ENCODE peak calls at places on chromosomes 2 and 18, in ten cellular contexts. R is bronchial epithelial cell; U is NCI-H1417; O is stimulated activated CD4-positive, alpha-beta T cell treated with anti-CD3 and anti-CD28 coated beads, Interleukin-1b, Interleukin-23, amount 100 ng/mL, for 24 hours; X is glutamatergic neuron; K is lung microvascular endothelial cell; M is cardiac fibroblast; V is chondrocyte; Z is substantia nigra; T is psoas muscle. D is an unnamed sample.
A peak's percentile ranks its signal among the peaks of the same experiment; 100 is the strongest.

GRCh38 chr2:127640082-127641072 is 5.6 kb upstream of the GPR17 start:
- DNase-seq in R (no peak), O (no peak), K (no peak), U (no peak), T (no peak), V (no peak), M (no peak), Z (no peak), X (peak; percentile 46), D (no peak)

GRCh38 chr2:158211516-158211915 is 109.8 kb downstream of the UPP2 start:
- DNase-seq in M (no peak), K (no peak), X (no peak), O (no peak), R (peak; percentile 11), T (no peak), V (no peak), U (no peak), Z (no peak), D (no peak)

GRCh38 chr2:238851026-238851425 is 3.1 kb downstream of the TWIST2 start:
- DNase-seq in K (no peak), X (no peak), T (no peak), O (no peak), Z (no peak), V (no peak), M (no peak), U (no peak), R (no peak), D (no peak)

GRCh38 chr2:11876436-11876835 is 130.0 kb downstream of the LPIN1 start:
- DNase-seq in V (no peak), O (no peak), R (no peak), U (no peak), Z (no peak), X (no peak), M (no peak), T (no peak), K (no peak), D (no peak)

GRCh38 chr2:236934656-236935055 is 151.0 kb upstream of the COPS8 start:
- DNase-seq in X (no peak), O (no peak), K (no peak), U (no peak), T (no peak), M (no peak), Z (no peak), R (no peak), V (no peak), D (no peak)

GRCh38 chr2:151669585-151670081 is 64.6 kb downstream of the NEB start:
- DNase-seq in O (no peak), U (no peak), T (no peak), Z (no peak), M (no peak), K (peak; percentile 7), V (no peak), X (no peak), R (peak; percentile 48), D (no peak)

GRCh38 chr2:64124168-64124567 is 20.1 kb downstream of the PELI1 start:
- DNase-seq in O (no peak), Z (no peak), K (no peak), U (no peak), M (no peak), T (no peak), X (no peak), R (no peak), V (no peak), D (no peak)

GRCh38 chr2:195562624-195563566 is 94.1 kb upstream of the SLC39A10 start:
- DNase-seq in V (no peak), U (no peak), K (no peak), X (no peak), M (peak; percentile 20), R (no peak), T (no peak), Z (no peak), O (no peak), D (no peak)

GRCh38 chr18:12839057-12839525 is 44.9 kb downstream of the PTPN2 start:
- DNase-seq in V (no peak), M (no peak), U (no peak), O (no peak), Z (no peak), X (no peak), K (no peak), R (peak; percentile 79), T (no peak), D (no peak)

GRCh38 chr2:166419616-166419934 is 43.8 kb upstream of the SCN9A start:
- DNase-seq in O (no peak), Z (no peak), M (peak; percentile 70), R (peak; percentile 50), X (no peak), K (peak; percentile 54), T (no peak), V (no peak), U (no peak), D (peak; percentile 42)

GRCh38 chr2:185374878-185375277 is 363.7 kb upstream of the FSIP2 start:
- DNase-seq in O (no peak), V (no peak), K (no peak), M (no peak), U (no peak), T (no peak), X (no peak), R (peak; percentile 15), Z (no peak), D (no peak)

GRCh38 chr2:7015007-7015950 is 98.1 kb downstream of the RNF144A start:
- DNase-seq in T (no peak), K (no peak), X (peak; percentile 73), M (no peak), R (no peak), O (no peak), U (peak; percentile 70), Z (no peak), V (no peak), D (no peak)